ENCODE peak calls at places on chromosomes 3 and 15, in four cellular contexts. L is kidney glomerular epithelial cell, Y is amniotic stem cell, Z is HS-27A. D is an unnamed sample.

GRCh38 chr15:44598892-44599291 is 61.9 kb downstream of the EIF3J start:
- DNase-seq in Z (no peak), L (no peak), Y (peak; percentile 47), D (peak; percentile 33)

GRCh38 chr3:139540686-139541085 is 1.1 kb upstream of the RBP1 start:
- DNase-seq in L (no peak), Z (no peak), Y (no peak), D (no peak)

GRCh38 chr3:151124476-151124875 is 39.0 kb downstream of the MED12L start:
- DNase-seq in Y (no peak), L (no peak), Z (no peak), D (no peak)

GRCh38 chr3:69309810-69310209 is 76.1 kb downstream of the FRMD4B start:
- DNase-seq in Z (peak; percentile 9), L (peak; percentile 67), Y (no peak), D (peak; percentile 12)

GRCh38 chr3:157785071-157785826 is 282.0 kb upstream of the VEPH1 start:
- DNase-seq in L (peak; percentile 79), Z (peak; percentile 75), Y (peak; percentile 86), D (peak; percentile 79)

GRCh38 chr15:50145451-50145872 is 26.4 kb upstream of the ATP8B4 start:
- DNase-seq in L (peak; percentile 75), Y (peak; percentile 76), Z (peak; percentile 86), D (peak; percentile 70)

GRCh38 chr3:13171704-13172643 is 98.7 kb upstream of the IQSEC1 start:
- DNase-seq in L (no peak), Z (no peak), Y (no peak), D (no peak)

GRCh38 chr3:52290596-52291507 is 3.2 kb downstream of the GLYCTK start:
- DNase-seq in Y (no peak), L (no peak), Z (no peak), D (no peak)

GRCh38 chr3:78847603-78848002 is 920.2 kb downstream of the ROBO1 start:
- DNase-seq in L (no peak), Z (no peak), Y (no peak), D (no peak)

GRCh38 chr3:102259636-102260035 is 175.2 kb upstream of the ZPLD1 start:
- DNase-seq in Y (no peak), L (no peak), Z (no peak), D (no peak)

GRCh38 chr15:83598031-83598430 is 55.9 kb upstream of the ADAMTSL3 start:
- DNase-seq in Y (no peak), L (no peak), Z (no peak), D (no peak)

GRCh38 chr3:20099020-20099539 is 58.8 kb downstream of the KAT2B start:
- DNase-seq in L (no peak), Y (no peak), Z (no peak), D (no peak)

D was measured in fibroblast of the conjunctiva.